ENCODE peak calls at places on chromosomes 12 and 14, in six cellular contexts. D is sigmoid colon, Z is posterior cingulate gyrus, G is PC-9, J is endothelial cell of umbilical vein, L is HS-5. N is an unnamed sample.

GRCh38 chr12:14471497-14471896 is 96.2 kb downstream of the PLBD1 start:
- DNase-seq in D (no peak), Z (no peak), G (no peak), J (no peak), L (no peak), N (no peak)

GRCh38 chr12:40745386-40745785 is 53.1 kb downstream of the CNTN1 start:
- DNase-seq in D (no peak), Z (no peak), G (no peak), J (no peak), L (no peak), N (no peak)

GRCh38 chr12:4849024-4849594 is 60.6 kb upstream of the KCNA1 start:
- DNase-seq in D (no peak), Z (no peak), G (peak), J (peak), L (no peak), N (no peak)

GRCh38 chr12:48442191-48442828 is 30.0 kb upstream of the ANP32D start:
- DNase-seq in D (no peak), Z (no peak), G (no peak), J (no peak), L (no peak), N (no peak)

GRCh38 chr12:10031771-10032175 is 1.3 kb downstream of the CLEC9A start:
- DNase-seq in D (no peak), Z (no peak), G (peak), J (peak), L (peak), N (no peak)

GRCh38 chr14:66677780-66678179 is 169.8 kb downstream of the GPHN start:
- DNase-seq in D (no peak), Z (no peak), G (no peak), J (no peak), L (no peak), N (no peak)

GRCh38 chr14:61145903-61146411 is 135.2 kb downstream of the TMEM30B start:
- DNase-seq in D (no peak), Z (no peak), G (no peak), J (no peak), L (no peak), N (peak)

GRCh38 chr12:78878866-78879265 is 14.3 kb downstream of the SYT1 start:
- DNase-seq in D (no peak), Z (no peak), G (no peak), J (no peak), L (no peak), N (no peak)

GRCh38 chr12:105385141-105385540 is 54.6 kb downstream of the C12orf75 start:
- DNase-seq in D (no peak), Z (no peak), G (peak), J (no peak), L (peak), N (no peak)

GRCh38 chr12:19707948-19708409 is 268.7 kb downstream of the AEBP2 start:
- DNase-seq in D (no peak), Z (no peak), G (no peak), J (no peak), L (peak), N (peak)

GRCh38 chr12:123907726-123908476 is 64.7 kb downstream of the CCDC92 start:
- DNase-seq in D (no peak), Z (no peak), G (no peak), J (no peak), L (no peak), N (no peak)

GRCh38 chr14:68719634-68720384 is 73.1 kb downstream of the ZFP36L1 start:
- DNase-seq in D (no peak), Z (no peak), G (no peak), J (no peak), L (no peak), N (no peak)

GRCh38 chr14:32201816-32202467 is at the start of gene RNU6-7:
- DNase-seq in D (peak), Z (peak), G (peak), J (no peak), L (peak), N (no peak)

GRCh38 chr12:45246202-45246601 is 30.3 kb downstream of the ANO6 start:
- DNase-seq in D (no peak), Z (no peak), G (no peak), J (no peak), L (no peak), N (no peak)

GRCh38 chr12:79194595-79194994 is 330.0 kb downstream of the SYT1 start:
- DNase-seq in D (no peak), Z (no peak), G (no peak), J (no peak), L (no peak), N (no peak)

GRCh38 chr14:22900088-22900799 is 17.2 kb downstream of the REM2 start:
- DNase-seq in D (no peak), Z (no peak), G (peak), J (peak), L (peak), N (no peak)

GRCh38 chr12:113727651-113728061 is 238.5 kb downstream of the RBM19 start:
- DNase-seq in D (no peak), Z (no peak), G (peak), J (no peak), L (peak), N (no peak)

GRCh38 chr12:92068441-92068840 is 77.2 kb downstream of the BTG1 start:
- DNase-seq in D (no peak), Z (no peak), G (no peak), J (no peak), L (no peak), N (no peak)

GRCh38 chr14:68497016-68497415 is 295.9 kb downstream of the ZFP36L1 start:
- DNase-seq in D (no peak), Z (no peak), G (peak), J (no peak), L (no peak), N (no peak)

GRCh38 chr12:54660320-54660962 is 12.3 kb upstream of the DCD start:
- DNase-seq in D (no peak), Z (no peak), G (no peak), J (no peak), L (no peak), N (no peak)

GRCh38 chr12:81128930-81129554 is 51.2 kb downstream of the ACSS3 start:
- DNase-seq in D (no peak), Z (no peak), G (peak), J (peak), L (peak), N (no peak)

GRCh38 chr12:14961466-14962155 is at the start of gene ARHGDIB:
- DNase-seq in D (no peak), Z (no peak), G (peak), J (peak), L (no peak), N (peak)

GRCh38 chr12:113422030-113422900 is at the start of gene SDSL:
- DNase-seq in D (peak), Z (peak), G (peak), J (peak), L (peak), N (peak)

GRCh38 chr12:125356111-125356510 is 290.9 kb downstream of the AACS start:
- DNase-seq in D (no peak), Z (no peak), G (no peak), J (no peak), L (no peak), N (no peak)

GRCh38 chr12:54182086-54182485 is 6.7 kb downstream of the SMUG1 start:
- DNase-seq in D (no peak), Z (no peak), G (no peak), J (no peak), L (no peak), N (no peak)

GRCh38 chr14:74034572-74034971 is 15.4 kb downstream of the BBOF1 start:
- DNase-seq in D (no peak), Z (no peak), G (no peak), J (no peak), L (no peak), N (no peak)

GRCh38 chr14:81144811-81145598 is 75.8 kb downstream of the GTF2A1 start:
- DNase-seq in D (no peak), Z (no peak), G (no peak), J (no peak), L (no peak), N (no peak)

GRCh38 chr12:25648460-25648859 is 95.4 kb upstream of the LMNTD1 start:
- DNase-seq in D (peak), Z (peak), G (peak), J (peak), L (no peak), N (peak)

GRCh38 chr14:103998027-103998426 is 55.7 kb upstream of the RD3L start:
- DNase-seq in D (no peak), Z (no peak), G (no peak), J (no peak), L (no peak), N (no peak)

GRCh38 chr14:74980746-74981661 is 21.7 kb upstream of the EIF2B2 start:
- DNase-seq in D (no peak), Z (no peak), G (no peak), J (peak), L (no peak), N (no peak)

GRCh38 chr12:120091371-120092090 is 25.0 kb downstream of the RAB35 start:
- DNase-seq in D (no peak), Z (no peak), G (no peak), J (no peak), L (no peak), N (no peak)

GRCh38 chr14:55372423-55372822 is 39.2 kb downstream of the ATG14 start:
- DNase-seq in D (no peak), Z (no peak), G (no peak), J (no peak), L (no peak), N (no peak)

GRCh38 chr14:32648434-32648833 is 290.2 kb upstream of the NPAS3 start:
- DNase-seq in D (no peak), Z (no peak), G (peak), J (no peak), L (no peak), N (peak)

GRCh38 chr12:82124711-82125110 is 233.5 kb downstream of the CCDC59 start:
- DNase-seq in D (no peak), Z (no peak), G (no peak), J (no peak), L (peak), N (peak)

GRCh38 chr14:78598046-78598652 is 428.0 kb downstream of the NRXN3 start:
- DNase-seq in D (peak), Z (peak), G (no peak), J (peak), L (peak), N (peak)

GRCh38 chr14:69760810-69761209 is 6.1 kb upstream of the SRSF5 start:
- DNase-seq in D (no peak), Z (no peak), G (no peak), J (peak), L (no peak), N (no peak)

GRCh38 chr12:109336593-109336992 is 11.1 kb upstream of the MYO1H start:
- DNase-seq in D (no peak), Z (no peak), G (no peak), J (no peak), L (no peak), N (no peak)